ENCODE peak calls at places on chromosomes 4 and X, in seven cellular contexts. L is psoas muscle, T is GM23338, V is lung, N is SK-N-SH, R is Peyer's patch, W is upper lobe of left lung. F is an unnamed sample.

GRCh38 chr4:159401791-159402380 is 299.0 kb downstream of the RAPGEF2 start:
- DNase-seq in R (no peak), L (no peak), N (no peak), V (no peak), T (no peak), W (no peak), F (no peak)

GRCh38 chr4:168411318-168412150 is 68.8 kb downstream of the DDX60L start:
- DNase-seq in T (no peak), N (no peak), R (no peak), W (no peak), L (no peak), V (no peak), F (no peak)

GRCh38 chr4:153228512-153229145 is 24.4 kb downstream of the TRIM2 start:
- DNase-seq in V (no peak), L (no peak), T (no peak), N (peak), R (no peak), W (no peak), F (no peak)

GRCh38 chrX:96771500-96771899 is 86.9 kb downstream of the DIAPH2 start:
- DNase-seq in V (no peak), W (no peak), N (no peak), R (no peak), T (no peak), L (no peak), F (no peak)

GRCh38 chr4:10205223-10205622 is 88.6 kb upstream of the WDR1 start:
- DNase-seq in T (no peak), W (no peak), V (no peak), L (no peak), N (no peak), R (no peak), F (no peak)

GRCh38 chrX:100720301-100720700 is 11.6 kb downstream of the SYTL4 start:
- DNase-seq in W (no peak), V (no peak), L (no peak), R (no peak), N (no peak), T (no peak), F (no peak)

GRCh38 chrX:102517331-102517730 is 792 bp upstream of the TMSB15A start:
- DNase-seq in V (no peak), W (no peak), L (no peak), R (no peak), T (peak), N (peak), F (no peak)

GRCh38 chrX:18676470-18676869 is 4.6 kb upstream of the RS1 start:
- DNase-seq in V (no peak), W (no peak), R (no peak), N (peak), L (no peak), T (peak), F (no peak)

GRCh38 chr4:15294202-15294601 is 133.6 kb upstream of the C1QTNF7 start:
- DNase-seq in L (no peak), R (no peak), V (no peak), W (no peak), T (no peak), N (peak), F (no peak)

GRCh38 chr4:98609946-98610345 is 48.5 kb downstream of the TSPAN5 start:
- DNase-seq in V (no peak), L (no peak), W (no peak), N (no peak), T (no peak), R (no peak), F (no peak)

GRCh38 chr4:188428935-188429334 is 289.7 kb downstream of the TRIML1 start:
- DNase-seq in L (no peak), R (no peak), T (peak), V (no peak), W (no peak), N (no peak), F (no peak)

GRCh38 chrX:9141496-9141895 is 107.6 kb upstream of the FAM9B start:
- DNase-seq in W (no peak), L (no peak), R (no peak), N (no peak), T (no peak), V (no peak), F (no peak)

GRCh38 chr4:173243321-173243720 is 74.7 kb downstream of the GALNT7 start:
- DNase-seq in T (no peak), W (no peak), R (no peak), V (no peak), L (no peak), N (no peak), F (no peak)

GRCh38 chr4:183950536-183950935 is 45.4 kb downstream of the STOX2 start:
- DNase-seq in T (peak), W (peak), V (no peak), N (no peak), L (no peak), R (no peak), F (no peak)

GRCh38 chrX:121958886-121959285 is 911.5 kb downstream of the GLUD2 start:
- DNase-seq in T (no peak), L (no peak), W (no peak), N (no peak), R (no peak), V (no peak), F (no peak)

GRCh38 chr4:15370296-15370695 is 57.5 kb upstream of the C1QTNF7 start:
- DNase-seq in L (no peak), V (no peak), W (no peak), T (no peak), R (no peak), N (no peak), F (no peak)

GRCh38 chr4:176782191-176782590 is 10.5 kb downstream of the VEGFC start:
- DNase-seq in V (no peak), N (no peak), L (no peak), R (no peak), W (no peak), T (no peak), F (no peak)

GRCh38 chrX:15686818-15687685 is 22.4 kb upstream of the CLTRN start:
- DNase-seq in L (no peak), N (peak), R (peak), W (no peak), T (peak), V (peak), F (no peak)

GRCh38 chr4:59689149-59689548 is 1511.0 kb upstream of the ADGRL3 start:
- DNase-seq in L (no peak), V (no peak), N (no peak), W (no peak), T (no peak), R (no peak), F (no peak)

GRCh38 chr4:26821677-26822503 is 38.8 kb upstream of the STIM2 start:
- DNase-seq in W (no peak), R (peak), T (no peak), V (no peak), N (no peak), L (no peak), F (no peak)

GRCh38 chr4:77169496-77169895 is 12.5 kb downstream of the CCNG2 start:
- DNase-seq in T (no peak), V (no peak), N (no peak), W (no peak), L (no peak), R (no peak), F (no peak)

GRCh38 chr4:82360298-82361177 is 13.3 kb downstream of the HNRNPD start:
- DNase-seq in L (no peak), N (peak), R (no peak), W (no peak), T (peak), V (no peak), F (no peak)
- H3K27ac ChIP-seq in L (no peak), N (no peak), R (no peak), W (peak), T (no peak), V (no peak), F (no peak)

DNA sequence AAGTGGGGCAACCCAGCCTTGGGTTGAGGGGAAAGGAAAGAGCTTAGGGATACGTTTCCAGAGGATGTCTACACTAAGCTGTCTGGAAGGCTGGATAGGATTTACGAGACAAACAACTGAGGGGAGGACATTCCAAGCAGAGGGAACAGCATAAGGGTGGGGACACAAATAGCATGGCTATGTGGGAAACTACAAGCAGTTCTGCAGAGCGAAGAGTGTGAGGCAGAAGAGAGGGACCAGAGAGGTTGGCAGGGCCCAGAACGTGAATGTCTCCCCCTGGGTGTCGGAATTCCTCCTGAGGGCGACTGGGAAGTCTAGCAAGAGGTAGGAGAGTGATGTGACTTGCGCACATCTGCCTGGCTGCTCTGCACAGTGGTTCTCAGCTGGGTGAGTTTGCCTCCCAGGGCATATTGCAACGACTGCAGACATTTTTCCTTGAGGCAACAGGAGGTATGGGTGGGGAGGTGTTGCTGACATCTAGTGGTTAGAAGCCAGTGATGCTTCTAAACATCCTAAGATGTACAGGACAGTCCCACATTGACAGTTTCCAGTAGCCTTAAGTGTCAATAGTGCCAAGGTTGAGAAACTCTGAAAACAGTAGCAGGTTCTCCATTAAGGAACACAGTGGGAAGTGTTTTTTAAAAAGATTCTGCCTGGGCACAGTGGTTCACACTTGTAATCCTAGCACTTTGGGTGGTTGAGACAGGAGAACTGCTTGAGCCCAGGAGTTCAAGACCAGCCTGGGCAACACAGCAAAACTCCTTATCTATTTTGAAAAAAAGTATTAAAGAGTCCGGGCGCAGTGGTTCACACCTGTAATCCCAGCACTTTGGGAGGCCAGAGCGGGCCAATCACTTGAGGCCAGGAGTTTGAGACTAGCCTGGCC is 9.2 kb downstream of the NDUFA1 start:
- DNase-seq in T (peak), W (no peak), N (peak), V (no peak), L (no peak), R (peak), F (no peak)
- TF ChIP-seq CTCF in T (peak), W (peak), N (peak), V (peak), L (peak), R (no peak), F (peak)

DNA sequence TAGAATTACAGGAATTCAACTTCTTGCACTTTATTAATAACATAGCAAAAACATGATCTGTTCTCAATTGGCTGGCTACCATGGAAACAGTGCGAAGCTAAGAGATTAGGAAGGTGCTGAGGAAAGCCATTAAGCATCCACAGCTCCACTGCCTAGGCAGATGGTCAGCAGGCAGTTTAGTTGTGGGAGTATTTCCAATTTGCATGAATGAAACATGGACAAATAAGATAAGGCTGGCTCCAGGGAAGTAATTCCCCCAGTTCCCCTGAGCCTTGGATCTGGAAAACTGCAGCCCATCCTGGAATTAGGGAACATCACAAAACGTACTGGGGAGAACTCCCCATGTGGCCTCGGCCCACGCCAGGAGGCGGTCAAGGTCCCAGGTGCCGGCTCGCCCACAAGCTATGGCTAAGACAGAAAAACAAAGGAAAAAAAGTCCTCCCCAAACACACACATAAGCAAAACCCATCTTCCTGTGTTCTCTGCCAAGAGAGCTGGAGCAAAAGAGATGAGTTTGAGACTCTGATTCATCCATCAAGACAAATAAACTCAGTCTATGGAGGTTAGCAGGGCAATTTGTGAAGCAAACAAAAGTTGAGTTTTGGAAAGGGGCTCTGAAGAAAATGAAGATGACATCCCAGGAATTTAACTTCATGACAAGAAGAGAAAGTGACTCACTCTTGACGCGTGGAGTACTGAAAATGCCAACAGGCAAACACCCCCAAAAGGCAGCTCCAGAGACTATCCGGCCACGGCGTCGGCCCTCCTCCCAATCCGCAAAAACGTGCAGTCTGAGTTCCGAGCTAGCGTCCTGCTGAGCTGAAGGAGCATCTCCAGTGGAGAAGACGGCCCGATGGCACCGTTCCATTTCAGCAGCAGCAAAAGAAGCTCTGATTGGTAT is 45.1 kb downstream of the IGFBP7 start:
- DNase-seq in R (peak), L (peak), W (peak), N (peak), T (no peak), V (no peak), F (peak)
- H3K4me3 ChIP-seq in R (no peak), L (no peak), W (no peak), N (no peak), T (no peak), V (no peak), F (peak)

GRCh38 chr4:7803371-7803770 is 136.3 kb downstream of the AFAP1 start:
- DNase-seq in N (no peak), L (no peak), W (no peak), T (no peak), V (no peak), R (peak), F (no peak)
- H3K27ac ChIP-seq in N (no peak), L (peak), W (no peak), T (peak), V (no peak), R (no peak), F (peak)

GRCh38 chrX:152403515-152403914 is 47.6 kb downstream of the GABRA3 start:
- DNase-seq in V (no peak), N (no peak), L (no peak), T (no peak), R (no peak), W (no peak), F (no peak)

GRCh38 chrX:152405561-152405960 is 45.6 kb downstream of the GABRA3 start:
- DNase-seq in W (no peak), N (no peak), V (no peak), L (no peak), R (no peak), T (peak), F (no peak)
- TF ChIP-seq CTCF in W (no peak), N (no peak), V (no peak), L (no peak), R (no peak), T (no peak), F (no peak)

GRCh38 chrX:39456894-39457600 is 640.7 kb downstream of the BCOR start:
- DNase-seq in V (no peak), R (no peak), W (no peak), L (no peak), T (no peak), N (no peak), F (no peak)
- H3K4me3 ChIP-seq in V (no peak), R (no peak), W (no peak), L (no peak), T (no peak), N (no peak), F (no peak)

GRCh38 chr4:119512398-119512797 is 116.2 kb downstream of the PDE5A start:
- DNase-seq in N (no peak), T (no peak), L (no peak), V (no peak), W (no peak), R (no peak), F (no peak)

GRCh38 chr4:119518915-119519410 is 109.6 kb downstream of the PDE5A start:
- DNase-seq in L (no peak), N (no peak), W (no peak), R (no peak), V (no peak), T (peak), F (no peak)

GRCh38 chr4:119518230-119518892 is 110.2 kb downstream of the PDE5A start:
- DNase-seq in L (no peak), R (no peak), V (no peak), T (peak), W (no peak), N (no peak), F (no peak)

GRCh38 chr4:119521306-119521705 is 107.3 kb downstream of the PDE5A start:
- DNase-seq in R (peak), T (no peak), V (no peak), N (no peak), L (no peak), W (no peak), F (no peak)

GRCh38 chr4:119517361-119518229 is 111.0 kb downstream of the PDE5A start:
- DNase-seq in T (no peak), L (no peak), W (no peak), V (no peak), R (no peak), N (peak), F (no peak)
- H3K27ac ChIP-seq in T (no peak), L (peak), W (peak), V (peak), R (peak), N (peak), F (peak)

DNA sequence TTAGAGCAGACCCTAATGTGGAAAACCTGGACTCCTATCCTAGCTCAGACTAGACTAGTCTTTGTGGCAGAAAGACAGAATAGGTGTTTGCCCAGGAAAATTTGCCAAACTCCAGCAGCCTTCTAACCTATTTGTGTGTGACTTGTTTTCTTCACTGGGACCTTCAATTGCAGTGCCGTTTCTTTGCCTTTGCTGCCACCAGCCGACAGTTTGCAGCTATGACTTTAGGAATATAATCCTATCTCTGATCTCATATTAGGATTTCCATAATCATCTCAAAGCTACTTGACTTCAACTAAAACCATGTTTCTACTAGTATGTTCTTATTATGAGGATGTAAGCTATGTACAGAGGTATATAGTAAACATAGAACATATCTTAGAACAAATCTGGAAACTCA is 60.2 kb upstream of the PGAM4 start:
- DNase-seq in W (no peak), N (peak), R (peak), V (no peak), L (no peak), T (peak), F (no peak)
- TF ChIP-seq CTCF in W (no peak), N (peak), R (no peak), V (peak), L (peak), T (peak), F (no peak)

GRCh38 chrX:47078129-47079043 is at the start of gene RGN:
- DNase-seq in T (peak), R (no peak), L (peak), V (no peak), W (peak), N (peak), F (no peak)
- H3K4me3 ChIP-seq in T (peak), R (no peak), L (peak), V (peak), W (no peak), N (no peak), F (peak)

GRCh38 chrX:13147758-13148157 is 103.3 kb upstream of the FAM9C start:
- DNase-seq in T (no peak), V (no peak), N (no peak), W (no peak), L (no peak), R (no peak), F (no peak)

GRCh38 chrX:13149702-13150101 is 105.3 kb upstream of the FAM9C start:
- DNase-seq in N (no peak), T (no peak), V (no peak), L (no peak), R (no peak), W (no peak), F (no peak)

GRCh38 chrX:13152511-13152868 is 108.1 kb upstream of the FAM9C start:
- DNase-seq in N (no peak), R (no peak), L (no peak), T (peak), V (no peak), W (no peak), F (no peak)

GRCh38 chrX:13153796-13154195 is 109.4 kb upstream of the FAM9C start:
- DNase-seq in N (no peak), L (no peak), V (no peak), R (no peak), T (no peak), W (no peak), F (no peak)

DNA sequence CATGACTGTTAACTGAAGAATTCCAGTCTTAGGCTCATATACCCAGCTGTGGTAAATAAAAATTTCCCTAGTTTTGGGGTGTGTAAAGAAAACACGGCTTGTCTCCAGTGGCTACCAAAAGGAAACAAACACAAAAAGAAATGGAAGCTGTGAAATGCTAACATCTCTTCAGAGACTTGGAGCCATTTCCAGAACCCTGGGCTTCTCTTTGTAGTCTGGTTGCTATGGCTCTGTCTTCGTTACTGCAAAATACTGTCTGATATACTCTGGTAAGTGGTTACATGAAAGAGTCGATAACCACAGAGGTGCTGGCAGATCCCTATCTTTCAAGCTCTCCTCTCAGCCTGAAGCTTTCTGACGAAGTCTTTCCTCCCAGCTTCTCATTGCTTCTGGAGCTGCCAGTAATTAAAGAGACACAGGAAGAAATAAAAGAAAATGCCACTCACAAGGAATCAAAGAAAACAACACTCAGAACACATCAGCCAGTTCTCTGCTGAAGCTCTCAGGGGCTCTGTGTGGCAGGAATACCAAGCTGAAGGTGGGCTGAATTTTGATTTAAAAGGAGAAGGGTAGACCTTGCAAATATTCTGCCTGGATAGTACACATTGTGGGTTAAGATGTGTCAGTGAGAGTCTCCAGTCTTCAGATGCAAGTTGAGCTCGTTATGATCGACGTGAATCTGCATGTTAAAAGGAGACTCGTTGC is 107.5 kb upstream of the FAM9C start:
- DNase-seq in V (no peak), N (no peak), L (no peak), W (no peak), R (no peak), T (no peak), F (no peak)
- H3K27ac ChIP-seq in V (no peak), N (no peak), L (no peak), W (peak), R (peak), T (peak), F (peak)

F was measured in coronary artery.